ENCODE peak calls at places on chromosome 12, in ten cellular contexts. I is stomach; C is Peyer's patch; B is HepG2; L is cardiac muscle cell; Z is lower lobe of right lung; V is neuronal stem cell; W is CD4-positive, CD25-positive, alpha-beta regulatory T cell; K is ascending aorta; H is CD8-positive, alpha-beta memory T cell. T is an unnamed sample.

GRCh38 chr12:94601972-94602517 is 48.3 kb downstream of the TMCC3 start:
- DNase-seq in L (no peak), B (no peak), V (no peak), I (no peak), W (no peak), K (no peak), Z (no peak), H (no peak), C (no peak), T (no peak)

GRCh38 chr12:10126401-10126800 is 3.6 kb downstream of the CLEC7A start:
- DNase-seq in W (no peak), L (no peak), Z (no peak), B (no peak), V (no peak), H (no peak), I (no peak), K (no peak), C (no peak), T (no peak)

GRCh38 chr12:30795660-30796507 is 41.1 kb upstream of the CAPRIN2 start:
- DNase-seq in L (peak; percentile 9), Z (peak; percentile 71), C (peak; percentile 54), H (peak; percentile 64), V (peak; percentile 53), I (peak; percentile 37), K (peak; percentile 89), B (peak; percentile 48), W (peak; percentile 24), T (no peak)

GRCh38 chr12:95118788-95119179 is 45.4 kb upstream of the NR2C1 start:
- DNase-seq in L (no peak), W (no peak), Z (peak; percentile 55), V (no peak), K (no peak), C (no peak), H (no peak), B (no peak), I (no peak), T (no peak)

GRCh38 chr12:89769483-89769818 is 60.8 kb upstream of the ATP2B1 start:
- DNase-seq in K (no peak), H (no peak), B (no peak), C (no peak), I (no peak), Z (no peak), W (no peak), L (no peak), V (no peak), T (no peak)

GRCh38 chr12:64773386-64773785 is 14.2 kb upstream of the GNS start:
- DNase-seq in V (no peak), Z (no peak), L (no peak), H (no peak), C (no peak), K (no peak), I (no peak), B (no peak), W (no peak), T (no peak)

GRCh38 chr12:50222275-50222783 is 55.2 kb upstream of the CERS5 start:
- DNase-seq in V (peak; percentile 47), H (no peak), W (peak; percentile 46), L (peak; percentile 67), K (peak; percentile 83), B (no peak), I (peak; percentile 33), C (no peak), Z (no peak), T (peak; percentile 17)

GRCh38 chr12:130765186-130765659 is 49.1 kb upstream of the RIMBP2 start:
- DNase-seq in W (no peak), I (no peak), L (peak; percentile 14), C (no peak), K (no peak), B (no peak), Z (no peak), V (no peak), H (no peak), T (no peak)

GRCh38 chr12:71786840-71787239 is 32.2 kb downstream of the RAB21 start:
- DNase-seq in K (no peak), W (no peak), V (no peak), B (no peak), H (no peak), I (no peak), L (no peak), Z (no peak), C (no peak), T (no peak)

GRCh38 chr12:102682698-102683289 is 202.4 kb upstream of the IGF1 start:
- DNase-seq in L (no peak), Z (no peak), V (no peak), B (no peak), H (no peak), I (no peak), W (no peak), K (no peak), C (no peak), T (no peak)

GRCh38 chr12:19675361-19675760 is 236.1 kb downstream of the AEBP2 start:
- DNase-seq in I (no peak), B (no peak), C (no peak), W (no peak), K (no peak), Z (no peak), L (no peak), H (no peak), V (no peak), T (no peak)

GRCh38 chr12:124018526-124018925 is 45.5 kb downstream of the ZNF664 start:
- DNase-seq in C (no peak), V (no peak), Z (no peak), W (no peak), H (no peak), K (no peak), L (no peak), I (no peak), B (no peak), T (no peak)

GRCh38 chr12:113261847-113262470 is 40.7 kb downstream of the TPCN1 start:
- DNase-seq in V (no peak), Z (no peak), K (no peak), W (peak; percentile 18), I (no peak), C (no peak), B (no peak), L (no peak), H (no peak), T (no peak)

DNA sequence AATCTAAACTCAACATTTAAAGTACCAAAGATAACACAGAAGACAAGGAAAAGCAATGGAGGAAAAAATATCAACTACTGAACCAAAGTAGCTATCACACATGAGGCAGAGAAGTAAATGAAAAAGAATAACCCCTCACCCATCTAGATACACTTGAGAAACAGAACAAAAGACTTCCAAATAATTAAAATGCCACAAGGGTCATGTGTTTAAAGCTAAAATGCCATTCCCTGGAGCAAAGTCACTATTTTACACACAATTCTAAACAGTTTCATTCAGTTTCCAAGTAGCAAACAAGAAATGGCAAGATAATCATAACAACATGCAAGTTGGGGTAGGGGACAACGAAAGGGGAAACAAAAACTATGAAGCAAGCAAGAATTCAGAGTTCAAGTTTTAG is 12.0 kb downstream of the OSBPL8 start:
- DNase-seq in W (no peak), Z (no peak), C (no peak), B (no peak), I (no peak), L (no peak), H (no peak), V (no peak), K (no peak), T (no peak)
- H3K27ac ChIP-seq in W (no peak overlapping the region), Z (no peak overlapping the region), C (no peak overlapping the region), B (no peak overlapping the region), I (no peak overlapping the region), L (peak overlapping the region; percentile 54), H (no peak overlapping the region), V (no peak overlapping the region), K (no peak overlapping the region), T (no peak overlapping the region)

GRCh38 chr12:57127710-57128518 is at the start of gene LRP1:
- DNase-seq in Z (peak; percentile 87), V (peak; percentile 81), I (peak; percentile 83), L (peak; percentile 88), C (peak; percentile 87), W (peak; percentile 68), K (peak; percentile 90), H (peak; percentile 85), B (peak; percentile 76), T (peak; percentile 74)

GRCh38 chr12:57126561-57126960 is 1.7 kb upstream of the LRP1 start:
- DNase-seq in C (no peak), V (no peak), I (no peak), Z (no peak), H (no peak), B (no peak), W (no peak), K (no peak), L (no peak), T (no peak)

GRCh38 chr12:57126061-57126460 is 2.2 kb upstream of the LRP1 start:
- DNase-seq in I (no peak), C (no peak), B (no peak), V (no peak), H (no peak), W (no peak), K (no peak), L (no peak), Z (no peak), T (no peak)

GRCh38 chr12:57128519-57129247 is 400 bp downstream of the LRP1 start:
- DNase-seq in K (no peak), C (no peak), V (no peak), Z (no peak), I (no peak), H (no peak), B (no peak), W (no peak), L (peak; percentile 39), T (no peak)

GRCh38 chr12:57127101-57127709 is 1.1 kb upstream of the LRP1 start:
- DNase-seq in Z (peak; percentile 86), L (peak; percentile 89), B (peak; percentile 84), I (peak; percentile 84), C (peak; percentile 92), V (peak; percentile 71), H (peak; percentile 57), K (peak; percentile 88), W (peak; percentile 41), T (peak; percentile 9)
- H3K4me3 ChIP-seq in Z (peak overlapping the region; percentile 95), L (peak overlapping the region; percentile 84), B (peak overlapping the region; percentile 96), I (peak overlapping the region; percentile 70), C (peak overlapping the region; percentile 89), V (peak overlapping the region; percentile 82), H (peak overlapping the region; percentile 86), K (peak overlapping the region; percentile 88), W (peak overlapping the region; percentile 32), T (peak overlapping the region; percentile 85)

GRCh38 chr12:1918875-1919236 is 404 bp upstream of the CACNA2D4 start:
- DNase-seq in W (no peak), Z (peak; percentile 40), L (no peak), K (peak; percentile 58), V (no peak), I (peak; percentile 21), H (no peak), B (no peak), C (no peak), T (no peak)
- H3K4me1 ChIP-seq in W (peaks cover 20% of the 10 kb centered on the region), Z (peaks cover 4% of the 10 kb centered on the region), L (peaks cover 31% of the 10 kb centered on the region), K (peaks cover 5% of the 10 kb centered on the region), V (peaks cover 27% of the 10 kb centered on the region), I (peaks cover 10% of the 10 kb centered on the region), H (peaks cover 25% of the 10 kb centered on the region), B (peaks cover 18% of the 10 kb centered on the region), C (no peaks in the 10 kb centered on the region), T (peaks cover 9% of the 10 kb centered on the region)

GRCh38 chr12:82009524-82009923 is 250.4 kb upstream of the PPFIA2 start:
- DNase-seq in L (no peak), I (no peak), B (no peak), Z (no peak), H (no peak), C (no peak), V (no peak), K (no peak), W (no peak), T (no peak)

GRCh38 chr12:82015623-82016347 is 256.6 kb upstream of the PPFIA2 start:
- DNase-seq in W (no peak), Z (no peak), C (no peak), V (no peak), K (no peak), H (no peak), L (no peak), I (no peak), B (no peak), T (no peak)

GRCh38 chr12:82012176-82012575 is 253.0 kb upstream of the PPFIA2 start:
- DNase-seq in C (no peak), I (no peak), H (no peak), W (no peak), V (no peak), B (no peak), L (no peak), K (no peak), Z (no peak), T (no peak)
- H3K27ac ChIP-seq in C (no peak overlapping the region), I (no peak overlapping the region), H (no peak overlapping the region), W (no peak overlapping the region), V (no peak overlapping the region), B (no peak overlapping the region), L (no peak overlapping the region), K (no peak overlapping the region), Z (no peak overlapping the region), T (no peak overlapping the region)